ENCODE peak calls at places on chromosomes 11 and 22, in eight cellular contexts. E, C, R, Q, G, X, B and Y are unnamed samples. For H3K27me3 and H3K4me1, the result is how much of the 10 kb centered on the place peaks cover.

GRCh38 chr11:58628446-58628845 is 6.0 kb downstream of the CNTF start:
- DNase-seq in E (no peak), C (peak), R (peak), Q (peak), G (no peak), X (no peak), B (no peak), Y (no peak)

GRCh38 chr11:47566166-47566546 is 757 bp downstream of the PTPMT1 start:
- DNase-seq in E (no peak), C (no peak), R (no peak), Q (no peak), G (no peak), X (no peak), B (no peak), Y (no peak)

GRCh38 chr11:70744396-70745185 is 346.3 kb downstream of the CTTN start:
- DNase-seq in E (no peak), C (no peak), R (no peak), Q (no peak), G (no peak), X (no peak), B (no peak), Y (no peak)

GRCh38 chr11:110093407-110094297 is 460 bp downstream of the ZC3H12C start:
- DNase-seq in E (peak), C (peak), R (peak), Q (peak), G (no peak), X (peak), B (peak), Y (peak)

GRCh38 chr11:2343502-2343901 is 33.6 kb upstream of the CD81 start:
- DNase-seq in E (no peak), C (no peak), R (no peak), Q (no peak), G (no peak), X (no peak), B (no peak), Y (no peak)

GRCh38 chr11:68993546-68993945 is 12.8 kb upstream of the MRGPRD start:
- DNase-seq in E (no peak), C (no peak), R (no peak), Q (no peak), G (no peak), X (no peak), B (no peak), Y (no peak)

GRCh38 chr11:20672575-20672974 is 3.2 kb downstream of the NELL1 start:
- DNase-seq in E (peak), C (no peak), R (no peak), Q (no peak), G (no peak), X (no peak), B (no peak), Y (peak)

GRCh38 chr11:106608677-106609076 is 409.6 kb downstream of the GUCY1A2 start:
- DNase-seq in E (no peak), C (no peak), R (peak), Q (peak), G (no peak), X (no peak), B (no peak), Y (no peak)

GRCh38 chr11:8315463-8315862 is 51.8 kb upstream of the LMO1 start:
- DNase-seq in E (no peak), C (no peak), R (no peak), Q (no peak), G (no peak), X (no peak), B (no peak), Y (no peak)

DNA sequence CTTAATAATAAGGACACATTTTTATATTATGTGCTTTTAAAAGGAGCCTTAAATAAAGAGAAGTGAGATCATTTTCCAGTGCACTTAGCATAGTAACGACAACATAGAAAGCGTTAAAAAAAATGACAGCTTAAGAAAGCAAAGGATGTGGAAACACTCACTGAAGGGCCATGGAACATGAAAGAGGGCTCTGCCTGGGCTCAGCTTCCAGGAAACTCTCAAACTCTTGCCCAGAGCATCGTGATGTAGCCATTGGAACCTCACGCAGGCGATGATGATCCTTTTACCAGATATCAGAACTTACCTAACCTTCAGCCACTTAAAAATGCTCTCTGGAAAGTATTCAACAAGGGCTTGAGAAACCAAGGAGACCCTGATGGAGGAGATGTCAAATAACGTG is 21.4 kb upstream of the ETS1 start:
- DNase-seq in E (no peak), C (no peak), R (no peak), Q (no peak), G (no peak), X (no peak), B (no peak), Y (no peak)
- H3K27me3 ChIP-seq in E (under half), C (under half), R (under half), Q (under half), G (under half), X (under half), B (under half), Y (under half)

GRCh38 chr11:102319544-102319943 is 2.3 kb downstream of the BIRC3 start:
- DNase-seq in E (no peak), C (no peak), R (no peak), Q (no peak), G (no peak), X (no peak), B (no peak), Y (no peak)
- H3K4me1 ChIP-seq in E (under half), C (under half), R (under half), Q (under half), G (under half), X (under half), B (under half), Y (under half)

GRCh38 chr22:42075277-42075676 is 1.2 kb downstream of the PHETA2 start:
- DNase-seq in E (no peak), C (no peak), R (no peak), Q (no peak), G (no peak), X (no peak), B (no peak), Y (no peak)

GRCh38 chr22:42074846-42075245 is 798 bp downstream of the PHETA2 start:
- DNase-seq in E (no peak), C (no peak), R (no peak), Q (no peak), G (no peak), X (no peak), B (no peak), Y (no peak)

GRCh38 chr22:42072606-42073330 is 1.3 kb upstream of the PHETA2 start:
- DNase-seq in E (peak), C (no peak), R (no peak), Q (no peak), G (no peak), X (no peak), B (no peak), Y (no peak)

GRCh38 chr22:42074153-42074750 is at the start of gene PHETA2:
- DNase-seq in E (peak), C (peak), R (peak), Q (peak), G (no peak), X (peak), B (peak), Y (no peak)

DNA sequence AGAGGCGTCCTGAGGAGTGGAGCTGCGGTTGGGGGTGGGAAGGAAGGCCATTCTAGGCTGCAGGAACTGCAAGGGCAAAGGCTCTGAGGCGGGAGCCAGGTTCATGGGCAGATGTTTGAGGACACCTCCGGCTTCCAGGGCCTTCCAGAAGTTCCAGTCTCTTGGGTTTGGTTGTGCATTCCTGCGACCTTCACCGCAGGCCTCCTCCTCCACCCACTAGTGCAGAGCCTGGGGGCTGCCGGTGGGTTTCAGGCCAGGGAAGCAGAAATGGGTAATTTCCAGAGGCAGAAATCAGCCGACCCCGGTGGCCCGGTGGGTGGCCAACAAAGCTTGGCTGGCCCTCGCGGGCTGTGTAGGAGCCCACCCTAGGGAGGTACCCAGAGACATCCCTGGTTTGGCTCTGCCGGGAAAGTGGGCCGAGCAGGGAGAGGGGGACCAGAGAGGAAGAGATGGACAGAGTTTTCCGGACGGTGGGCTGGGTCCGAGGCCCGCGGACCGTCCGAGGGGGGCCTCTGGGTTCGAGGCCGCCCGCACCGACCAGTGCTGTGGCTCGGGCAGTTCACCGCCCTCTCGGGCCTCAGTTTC is 388 bp upstream of the PHETA2 start:
- DNase-seq in E (no peak), C (no peak), R (no peak), Q (no peak), G (no peak), X (peak), B (no peak), Y (no peak)
- H3K4me3 ChIP-seq in E (no peak), C (peak), R (peak), Q (peak), G (peak), X (peak), B (no peak), Y (no peak)

GRCh38 chr11:74729397-74729796 is 1.8 kb downstream of the CHRDL2 start:
- DNase-seq in E (no peak), C (no peak), R (no peak), Q (no peak), G (no peak), X (no peak), B (no peak), Y (no peak)

GRCh38 chr11:74726547-74727182 is 4.6 kb downstream of the CHRDL2 start:
- DNase-seq in E (peak), C (peak), R (peak), Q (peak), G (no peak), X (peak), B (peak), Y (peak)

GRCh38 chr11:74735566-74735965 is 4.3 kb upstream of the CHRDL2 start:
- DNase-seq in E (no peak), C (no peak), R (no peak), Q (no peak), G (no peak), X (no peak), B (no peak), Y (no peak)

GRCh38 chr11:74731301-74732094 is at the start of gene CHRDL2:
- DNase-seq in E (peak), C (no peak), R (peak), Q (no peak), G (no peak), X (no peak), B (peak), Y (no peak)

GRCh38 chr11:74730601-74731260 is 495 bp downstream of the CHRDL2 start:
- DNase-seq in E (no peak), C (no peak), R (no peak), Q (no peak), G (no peak), X (no peak), B (no peak), Y (no peak)
- H3K27me3 ChIP-seq in E (half or more), C (half or more), R (half or more), Q (half or more), G (under half), X (under half), B (under half), Y (under half)

DNA sequence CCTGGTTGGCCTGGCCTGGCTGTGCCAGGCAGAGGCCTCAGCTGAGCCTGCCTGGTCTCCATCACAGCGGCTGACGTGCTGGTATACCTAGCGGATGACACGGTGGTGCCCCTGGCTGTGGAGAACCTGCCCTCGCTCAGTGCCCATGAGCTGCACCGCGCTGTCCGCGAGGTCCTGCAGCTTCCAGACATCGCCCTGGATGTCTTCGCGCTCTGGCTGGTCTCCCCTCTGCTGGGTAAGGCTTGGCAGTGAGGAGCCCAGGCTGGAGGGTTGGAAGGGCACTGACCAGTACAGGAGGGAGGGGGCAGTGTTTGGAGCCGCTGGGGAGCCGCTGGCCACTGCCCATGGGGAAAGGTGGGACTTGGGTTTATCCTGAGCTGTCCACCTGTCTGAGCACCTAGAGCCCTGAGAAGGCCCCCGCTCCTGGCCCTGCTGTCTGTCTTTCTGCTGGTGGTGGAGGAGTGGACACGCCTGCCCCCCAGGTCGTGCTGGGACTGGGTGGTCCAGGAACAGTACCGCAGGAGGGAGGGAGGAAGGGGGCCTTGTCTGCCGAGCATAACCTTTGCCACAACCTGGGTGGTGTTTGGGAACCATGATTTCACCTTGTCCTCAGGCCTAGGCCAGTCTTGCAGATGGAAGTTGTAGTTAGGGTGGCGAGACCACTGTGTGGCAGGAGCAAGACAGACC is 3.0 kb downstream of the FRMD8 start:
- DNase-seq in E (no peak), C (no peak), R (no peak), Q (no peak), G (no peak), X (no peak), B (no peak), Y (no peak)
- H3K4me1 ChIP-seq in E (under half), C (half or more), R (under half), Q (under half), G (half or more), X (under half), B (under half), Y (under half)